ENCODE peak calls at places on chromosomes 7 and 10, in five cellular contexts. T is Peyer's patch, M is lung, Q is WERI-Rb-1, D is cardiac fibroblast. C is an unnamed sample.

GRCh38 chr7:19030280-19030679 is 87.2 kb downstream of the TWIST1 start:
- DNase-seq in M (no peak), D (no peak), T (no peak), Q (no peak), C (no peak)

GRCh38 chr10:75428434-75429158 is 2.8 kb upstream of the LRMDA start:
- DNase-seq in D (peak), T (no peak), M (no peak), Q (no peak), C (no peak)

GRCh38 chr10:46229144-46229563 is 57.6 kb upstream of the ANTXRL start:
- DNase-seq in T (peak), Q (peak), D (peak), M (no peak), C (no peak)

GRCh38 chr10:31769564-31769963 is 159.1 kb downstream of the ARHGAP12 start:
- DNase-seq in T (no peak), Q (no peak), D (peak), M (no peak), C (no peak)

GRCh38 chr10:7945469-7946187 is 108.9 kb upstream of the GATA3 start:
- DNase-seq in T (no peak), Q (no peak), M (no peak), D (peak), C (no peak)

GRCh38 chr7:24948739-24949138 is 31.2 kb downstream of the OSBPL3 start:
- DNase-seq in T (no peak), D (peak), M (no peak), Q (no peak), C (no peak)

GRCh38 chr7:28483868-28484267 is 71.5 kb downstream of the CREB5 start:
- DNase-seq in T (no peak), Q (no peak), M (no peak), D (peak), C (no peak)

GRCh38 chr10:71004176-71004575 is 115.8 kb upstream of the PCBD1 start:
- DNase-seq in D (no peak), Q (no peak), T (no peak), M (no peak), C (no peak)

GRCh38 chr7:107854454-107854853 is 36.5 kb upstream of the DLD start:
- DNase-seq in M (no peak), T (no peak), Q (no peak), D (peak), C (no peak)

GRCh38 chr10:9239298-9239697 is 1184.8 kb downstream of the GATA3 start:
- DNase-seq in M (no peak), Q (no peak), T (no peak), D (no peak), C (no peak)

GRCh38 chr7:44727346-44728262 is 21.0 kb upstream of the ZMIZ2 start:
- DNase-seq in D (peak), T (no peak), M (no peak), Q (no peak), C (no peak)

GRCh38 chr7:28405662-28406061 is 6.7 kb upstream of the CREB5 start:
- DNase-seq in T (no peak), D (peak), M (peak), Q (no peak), C (no peak)

GRCh38 chr7:158019726-158020705 is 567.6 kb downstream of the PTPRN2 start:
- DNase-seq in D (no peak), T (peak), Q (no peak), M (no peak), C (no peak)

GRCh38 chr7:142796001-142796500 is 25.3 kb downstream of the PRSS2 start:
- DNase-seq in T (no peak), Q (no peak), M (no peak), D (no peak), C (no peak)

GRCh38 chr7:100655908-100656674 is at the start of gene ACTL6B:
- DNase-seq in D (peak), M (no peak), Q (peak), T (peak), C (no peak)

GRCh38 chr10:100802196-100802595 is 56.8 kb downstream of the PAX2 start:
- DNase-seq in M (no peak), Q (no peak), D (no peak), T (no peak), C (no peak)

GRCh38 chr7:135946289-135947055 is 30.7 kb downstream of the MTPN start:
- DNase-seq in T (no peak), M (no peak), D (no peak), Q (no peak), C (no peak)

GRCh38 chr10:61900829-61901783 is at the start of gene ARID5B:
- DNase-seq in T (no peak), M (peak), Q (peak), D (peak), C (peak)

GRCh38 chr10:7333995-7334964 is 76.6 kb downstream of the SFMBT2 start:
- DNase-seq in Q (no peak), T (no peak), M (no peak), D (peak), C (no peak)

GRCh38 chr10:8444630-8445029 is 390.1 kb downstream of the GATA3 start:
- DNase-seq in T (no peak), Q (no peak), D (peak), M (no peak), C (peak)

GRCh38 chr7:149819961-149820340 is 18.2 kb upstream of the ZNF862 start:
- DNase-seq in D (no peak), T (peak), Q (no peak), M (no peak), C (no peak)

GRCh38 chr10:77309103-77310013 is 328.2 kb downstream of the KCNMA1 start:
- DNase-seq in D (no peak), T (no peak), M (no peak), Q (no peak), C (no peak)

GRCh38 chr7:21585070-21585724 is 42.4 kb downstream of the DNAH11 start:
- DNase-seq in Q (no peak), D (no peak), T (no peak), M (no peak), C (no peak)

GRCh38 chr7:123769371-123769770 is 20.6 kb upstream of the WASL start:
- DNase-seq in T (no peak), Q (no peak), M (peak), D (peak), C (no peak)

GRCh38 chr7:77544523-77544922 is 7.4 kb downstream of the PTPN12 start:
- DNase-seq in M (no peak), Q (no peak), D (no peak), T (no peak), C (no peak)

GRCh38 chr7:44220732-44221131 is 20.0 kb downstream of the YKT6 start:
- DNase-seq in Q (peak), T (no peak), M (no peak), D (no peak), C (no peak)

GRCh38 chr10:43228783-43229207 is 38.1 kb downstream of the RASGEF1A start:
- DNase-seq in M (no peak), D (no peak), Q (no peak), T (peak), C (no peak)

GRCh38 chr10:131977323-131978096 is 4.2 kb downstream of the BNIP3 start:
- DNase-seq in D (no peak), Q (no peak), T (no peak), M (no peak), C (no peak)

GRCh38 chr7:140616328-140616727 is 24.3 kb downstream of the DENND2A start:
- DNase-seq in D (no peak), M (no peak), Q (no peak), T (no peak), C (no peak)
- H3K4me3 ChIP-seq in D (no peak), M (no peak), Q (no peak), T (no peak), C (no peak)

DNA sequence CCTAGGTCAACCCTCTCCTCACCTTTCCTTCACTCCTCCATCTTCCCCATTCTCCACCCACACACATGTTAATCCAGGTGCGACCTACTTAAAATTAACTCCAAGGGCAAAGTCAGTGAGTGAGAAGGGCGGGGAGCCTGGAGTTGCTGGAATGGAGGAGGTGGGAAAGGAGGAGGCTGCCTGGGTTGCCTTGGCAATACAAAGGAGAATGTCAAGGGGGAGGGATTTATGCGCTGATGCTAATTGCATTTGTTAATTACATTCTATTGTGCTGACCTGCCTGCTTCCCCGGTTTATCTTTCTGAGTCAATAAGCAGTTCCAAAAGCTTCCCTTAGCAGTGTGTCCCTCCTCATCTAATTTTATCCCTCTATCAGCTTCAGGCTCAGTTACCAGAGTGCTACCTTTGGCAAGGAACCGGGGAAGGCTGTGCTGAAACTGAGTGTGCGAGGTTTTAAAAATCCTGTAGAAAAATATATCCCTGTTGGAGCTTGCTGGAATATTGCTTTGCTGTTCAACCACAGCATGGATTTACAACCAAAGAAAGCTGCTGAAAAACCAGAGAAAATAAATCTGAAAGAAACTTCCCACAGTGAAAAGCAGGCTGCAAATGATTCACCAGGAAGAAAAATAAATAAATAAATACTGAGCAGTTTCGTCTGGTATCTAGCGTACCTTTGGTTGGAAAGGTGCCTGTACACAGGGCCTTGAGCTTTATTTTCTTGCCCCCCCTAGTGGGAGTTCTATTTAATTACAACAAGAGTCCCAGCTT is 113.2 kb upstream of the DGKB start:
- DNase-seq in M (no peak), D (peak), Q (peak), T (no peak), C (no peak)
- H3K4me3 ChIP-seq in M (no peak), D (peak), Q (peak), T (peak), C (no peak)

GRCh38 chr10:125283831-125284614 is 123.7 kb upstream of the CTBP2 start:
- DNase-seq in T (no peak), M (no peak), Q (no peak), D (no peak), C (no peak)

GRCh38 chr10:125281091-125281490 is 120.7 kb upstream of the CTBP2 start:
- DNase-seq in D (no peak), Q (no peak), M (no peak), T (no peak), C (no peak)

GRCh38 chr10:125289461-125289860 is 129.1 kb upstream of the CTBP2 start:
- DNase-seq in T (no peak), D (no peak), M (no peak), Q (no peak), C (no peak)

GRCh38 chr10:125283191-125283590 is 122.8 kb upstream of the CTBP2 start:
- DNase-seq in Q (peak), T (no peak), M (no peak), D (no peak), C (no peak)

DNA sequence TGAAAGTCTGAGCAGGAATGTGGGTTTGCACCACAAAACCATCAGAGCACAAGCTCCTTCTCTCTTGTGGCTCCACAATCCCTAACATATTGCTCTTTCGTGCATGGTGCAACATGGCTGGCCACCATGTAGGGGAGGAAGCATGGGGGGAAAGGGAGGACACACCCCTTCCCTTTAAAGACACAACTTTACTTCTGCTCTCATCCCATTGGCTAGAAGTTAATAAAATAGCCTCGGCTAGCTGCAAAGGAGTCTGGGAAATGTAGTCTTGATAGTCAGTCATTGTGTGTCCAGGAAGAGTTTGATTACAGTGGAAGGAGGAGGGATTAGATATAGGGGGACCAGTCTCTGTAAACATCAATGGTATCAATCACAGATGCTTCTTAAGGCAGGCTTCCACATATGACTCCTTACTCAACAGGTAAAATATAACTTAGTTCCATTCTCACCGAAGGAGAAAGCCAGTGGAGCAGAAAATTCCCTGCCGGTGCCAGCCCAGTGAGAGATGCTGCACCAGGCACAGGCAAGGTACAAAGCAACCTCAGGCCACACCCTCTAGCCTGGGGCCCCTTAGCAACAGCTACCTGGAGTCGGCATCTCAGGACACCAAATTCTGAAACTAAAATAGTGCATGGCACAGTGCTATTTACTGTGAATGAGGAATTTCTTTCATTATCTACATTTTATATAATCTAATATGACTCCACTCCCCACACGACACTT is 124.7 kb upstream of the CTBP2 start:
- DNase-seq in Q (no peak), T (no peak), M (no peak), D (no peak), C (no peak)
- H3K4me3 ChIP-seq in Q (no peak), T (no peak), M (no peak), D (no peak), C (no peak)

DNA sequence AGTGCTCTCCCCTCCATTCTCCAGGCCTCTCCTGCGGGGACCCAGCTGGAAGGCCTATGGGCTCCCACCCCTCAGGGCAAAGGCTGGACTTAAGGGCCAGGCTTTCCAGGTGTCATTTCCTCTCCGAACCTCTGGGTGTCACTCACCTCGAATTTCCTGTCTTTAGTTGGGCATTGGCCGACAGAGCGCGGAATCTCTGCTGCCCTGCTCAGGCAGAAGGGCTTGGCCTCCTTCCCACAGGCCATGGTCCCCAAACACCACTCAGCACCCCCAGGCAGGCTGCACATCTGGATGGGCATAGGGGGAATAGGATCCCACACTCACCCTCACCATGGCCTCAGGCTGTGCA is 212.9 kb downstream of the CCSER2 start:
- DNase-seq in M (peak), Q (peak), T (no peak), D (no peak), C (no peak)
- H3K4me3 ChIP-seq in M (no peak), Q (peak), T (no peak), D (peak), C (no peak)

DNA sequence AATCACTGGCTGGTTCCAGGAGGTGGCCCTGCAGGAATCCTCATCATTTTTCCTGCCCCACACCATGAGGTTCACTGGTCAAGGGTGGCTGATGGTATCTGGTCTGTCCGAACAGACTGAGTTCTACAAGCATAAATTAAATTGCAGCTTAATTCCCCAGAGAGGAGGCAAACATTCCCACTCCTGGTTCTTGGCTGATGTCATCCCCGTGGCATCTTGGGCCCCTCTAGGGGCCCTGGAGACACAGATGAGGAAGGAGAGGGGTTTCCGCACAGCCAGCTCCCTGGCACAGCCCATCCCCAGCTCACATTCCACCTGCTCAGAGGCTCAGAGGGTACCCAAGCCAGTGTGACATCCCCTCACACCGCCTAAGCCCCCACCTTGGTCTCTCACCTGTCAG is 5.3 kb upstream of the KLRG2 start:
- DNase-seq in D (peak), Q (no peak), M (no peak), T (no peak), C (no peak)
- H3K4me3 ChIP-seq in D (no peak), Q (no peak), M (no peak), T (no peak), C (no peak)

DNA sequence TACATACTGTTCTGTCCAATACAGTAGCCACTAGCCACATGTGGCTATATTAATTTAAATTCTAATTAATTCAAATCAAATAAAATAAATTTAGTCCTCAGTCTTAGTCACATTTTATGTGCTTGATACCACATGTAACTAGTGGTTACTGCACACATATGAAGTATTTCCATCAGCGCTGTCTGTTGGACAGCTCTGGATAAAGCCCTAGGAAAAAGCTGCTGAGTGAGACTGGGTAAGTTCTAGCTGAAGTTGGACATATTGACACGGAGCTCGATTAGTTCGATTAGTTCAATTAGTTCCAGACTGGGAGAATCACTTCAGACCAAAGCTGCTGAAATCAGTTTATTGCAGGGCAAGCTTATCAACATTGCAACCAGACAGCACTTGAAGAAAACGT is 15.1 kb upstream of the LIPM start:
- DNase-seq in Q (no peak), M (no peak), T (no peak), D (no peak), C (no peak)
- H3K4me3 ChIP-seq in Q (no peak), M (no peak), T (no peak), D (no peak), C (no peak)

DNA sequence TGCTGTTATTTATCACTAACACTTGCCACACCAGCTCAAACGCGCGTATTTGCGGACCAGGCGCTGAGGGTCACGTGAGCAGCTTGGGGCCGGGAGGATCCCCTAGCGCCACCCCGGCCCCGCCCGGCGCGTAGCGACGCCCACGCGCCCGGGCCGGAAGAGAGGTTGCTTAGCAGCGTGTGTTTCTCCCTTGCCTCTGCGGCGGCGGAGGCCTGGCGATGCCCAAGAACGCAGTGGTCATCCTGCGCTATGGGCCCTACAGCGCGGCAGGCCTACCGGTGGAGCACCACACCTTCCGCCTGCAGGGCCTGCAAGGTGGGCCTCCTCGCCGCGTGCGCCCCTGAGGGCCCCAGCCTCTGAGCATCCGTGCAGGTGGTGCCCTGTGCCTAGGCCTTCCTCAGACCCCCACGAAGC is at the start of gene C10orf53:
- DNase-seq in T (no peak), Q (peak), D (peak), M (no peak), C (peak)
- H3K4me3 ChIP-seq in T (no peak), Q (peak), D (peak), M (no peak), C (no peak)

DNA sequence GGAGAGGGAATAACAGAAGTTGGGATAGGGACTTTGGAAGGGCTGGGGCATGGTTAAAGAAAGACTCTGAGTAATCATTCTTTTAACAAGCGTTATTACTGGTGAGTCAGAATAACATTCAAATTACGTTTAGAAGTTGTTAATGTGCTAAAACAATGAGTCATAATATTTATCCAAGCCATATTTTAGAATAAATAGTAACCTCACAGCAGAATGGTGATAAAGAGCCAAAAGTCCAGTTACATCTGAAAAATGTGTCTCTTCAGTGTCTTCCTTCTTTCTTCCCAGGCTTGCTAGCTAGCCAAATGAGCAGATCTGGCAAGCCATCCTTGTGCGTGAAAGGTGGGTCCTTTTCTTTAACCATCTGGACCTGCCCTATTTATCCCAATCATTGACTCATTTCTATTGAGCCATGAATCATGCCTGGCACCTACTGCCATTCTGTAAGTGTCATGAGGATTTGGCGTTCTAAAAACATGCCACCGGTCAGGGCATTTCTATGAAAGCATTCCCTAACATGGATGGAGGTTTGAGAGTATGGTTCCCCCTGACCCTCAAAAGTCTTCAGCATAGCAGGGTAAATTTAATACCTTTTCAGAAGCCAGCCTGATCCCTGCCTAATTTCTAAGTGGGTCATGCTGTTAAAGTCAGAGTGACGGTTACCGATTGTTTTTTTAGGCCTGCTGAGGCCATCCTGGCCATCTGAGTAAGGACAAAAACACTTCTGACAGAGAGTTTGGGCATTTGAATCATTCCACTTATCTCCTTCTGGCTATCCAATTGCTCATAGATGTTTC is 26.8 kb downstream of the MYPN start:
- DNase-seq in D (peak), Q (no peak), M (no peak), T (no peak), C (no peak)
- H3K4me3 ChIP-seq in D (no peak), Q (no peak), M (no peak), T (no peak), C (no peak)